ENCODE peak calls at places on chromosomes 5 and 9, in five cellular contexts. I, S, B, H and X are unnamed samples.

GRCh38 chr5:65893749-65894430 is 32.5 kb upstream of the ERBIN start:
- DNase-seq in H (no peak), B (no peak), I (no peak), S (no peak), X (no peak)

GRCh38 chr9:112112941-112113399 is 62.1 kb downstream of the SUSD1 start:
- DNase-seq in S (peak), I (no peak), H (no peak), B (peak), X (peak)

GRCh38 chr9:114370985-114371335 is 16.8 kb downstream of the AKNA start:
- DNase-seq in I (no peak), S (no peak), B (no peak), H (no peak), X (no peak)

GRCh38 chr5:72427016-72427415 is 80.2 kb downstream of the ZNF366 start:
- DNase-seq in I (no peak), B (no peak), H (no peak), S (no peak), X (no peak)

GRCh38 chr9:136472640-136473353 is 10.0 kb downstream of the SEC16A start:
- DNase-seq in B (no peak), S (no peak), I (no peak), H (no peak), X (no peak)

GRCh38 chr5:57172466-57172961 is 1.3 kb upstream of the GPBP1 start:
- DNase-seq in H (no peak), B (peak), I (no peak), S (no peak), X (no peak)

GRCh38 chr5:93850311-93850710 is 108.9 kb upstream of the POU5F2 start:
- DNase-seq in B (no peak), S (no peak), H (no peak), I (no peak), X (no peak)

GRCh38 chr5:6827815-6828214 is 114.6 kb downstream of the TENT4A start:
- DNase-seq in B (no peak), I (no peak), H (no peak), S (no peak), X (no peak)

GRCh38 chr9:89461302-89461701 is 36.6 kb downstream of the SEMA4D start:
- DNase-seq in I (no peak), B (no peak), S (no peak), H (no peak), X (no peak)

GRCh38 chr5:173483160-173483559 is 133.3 kb downstream of the BOD1 start:
- DNase-seq in I (no peak), S (no peak), H (no peak), B (no peak), X (no peak)

GRCh38 chr9:70297141-70297540 is 38.4 kb downstream of the SMC5 start:
- DNase-seq in H (no peak), I (no peak), B (no peak), S (no peak), X (no peak)

GRCh38 chr5:158699336-158699735 is 400.4 kb downstream of the EBF1 start:
- DNase-seq in H (no peak), S (no peak), B (no peak), I (no peak), X (no peak)

GRCh38 chr5:947626-948471 is 55.2 kb downstream of the TRIP13 start:
- DNase-seq in S (no peak), I (no peak), H (no peak), B (peak), X (peak)

GRCh38 chr5:154690488-154690887 is 64.7 kb upstream of the LARP1 start:
- DNase-seq in B (no peak), I (no peak), S (no peak), H (no peak), X (peak)

GRCh38 chr5:52786937-52787599 is 648 bp upstream of the ITGA1 start:
- DNase-seq in H (no peak), I (peak), B (peak), S (no peak), X (no peak)